ENCODE peak calls at places on chromosomes 4 and X, in eight cellular contexts. I is GM23338, G is thoracic aorta, S is NT2/D1, H is WERI-Rb-1, A is neuronal stem cell, O is MG63, R is mucosa of descending colon. C is an unnamed sample.

GRCh38 chr4:154124539-154125255 is 335.8 kb upstream of the SFRP2 start:
- DNase-seq in I (no peak), R (no peak), H (no peak), A (no peak), O (peak; percentile 13), G (no peak), S (no peak), C (peak; percentile 12)

GRCh38 chr4:101825953-101826352 is 35.4 kb downstream of the BANK1 start:
- DNase-seq in H (no peak), A (no peak), G (no peak), R (no peak), S (no peak), I (no peak), O (no peak), C (no peak)

GRCh38 chr4:76373919-76374552 is 46.9 kb downstream of the CCDC158 start:
- DNase-seq in H (no peak), S (no peak), R (no peak), G (no peak), I (no peak), A (no peak), O (peak; percentile 44), C (no peak)

GRCh38 chr4:183098723-183099536 is at the start of gene WWC2:
- DNase-seq in I (peak; percentile 98), O (peak; percentile 91), R (peak; percentile 87), H (peak; percentile 90), A (peak; percentile 93), G (peak; percentile 36), S (peak; percentile 90), C (peak; percentile 96)

GRCh38 chr4:139555705-139556070 is 331 bp downstream of the SETD7 start:
- DNase-seq in O (peak; percentile 44), S (no peak), R (peak; percentile 75), A (no peak), G (no peak), H (no peak), I (no peak), C (peak; percentile 42)

GRCh38 chr4:113635739-113636437 is 125.7 kb downstream of the CAMK2D start:
- DNase-seq in S (no peak), A (no peak), I (no peak), O (no peak), R (no peak), G (no peak), H (no peak), C (no peak)

GRCh38 chr4:149999485-150000074 is 78.7 kb upstream of the DCLK2 start:
- DNase-seq in H (peak; percentile 47), O (peak; percentile 52), R (no peak), G (no peak), I (peak; percentile 54), S (peak; percentile 15), A (peak; percentile 15), C (peak; percentile 21)

GRCh38 chr4:15303052-15303641 is 124.7 kb upstream of the C1QTNF7 start:
- DNase-seq in S (no peak), O (peak; percentile 25), A (no peak), H (no peak), I (no peak), G (no peak), R (no peak), C (peak; percentile 67)

GRCh38 chr4:85402371-85402770 is 72.6 kb upstream of the ARHGAP24 start:
- DNase-seq in A (no peak), I (no peak), R (no peak), O (peak; percentile 12), H (no peak), G (no peak), S (no peak), C (no peak)

GRCh38 chr4:59409647-59410046 is 1790.5 kb upstream of the ADGRL3 start:
- DNase-seq in H (no peak), S (no peak), G (no peak), R (no peak), I (no peak), O (no peak), A (no peak), C (no peak)

GRCh38 chr4:519203-519651 is 20.2 kb downstream of the PIGG start:
- DNase-seq in R (no peak), S (no peak), A (no peak), G (no peak), H (no peak), O (no peak), I (no peak), C (no peak)

GRCh38 chr4:517061-517805 is 18.2 kb downstream of the PIGG start:
- DNase-seq in I (no peak), H (no peak), O (no peak), R (no peak), A (no peak), S (no peak), G (no peak), C (no peak)

GRCh38 chr4:518569-519083 is 19.6 kb downstream of the PIGG start:
- DNase-seq in R (no peak), I (peak; percentile 64), H (no peak), A (no peak), G (no peak), S (no peak), O (no peak), C (no peak)

GRCh38 chr4:519885-520595 is 21.0 kb downstream of the PIGG start:
- DNase-seq in O (no peak), A (no peak), G (no peak), R (no peak), S (no peak), I (no peak), H (no peak), C (no peak)

GRCh38 chr4:517806-518070 is 18.7 kb downstream of the PIGG start:
- DNase-seq in S (no peak), H (no peak), G (no peak), A (no peak), R (no peak), I (no peak), O (no peak), C (no peak)
- H3K36me3 ChIP-seq in S (peaks cover 91% of the 10 kb centered on the region), H (peaks cover 73% of the 10 kb centered on the region), G (peaks cover 45% of the 10 kb centered on the region), A (peaks cover 89% of the 10 kb centered on the region), R (no peaks in the 10 kb centered on the region), I (peaks cover 11% of the 10 kb centered on the region), O (peaks cover 3% of the 10 kb centered on the region), C (peaks cover 15% of the 10 kb centered on the region)

GRCh38 chrX:154350429-154351182 is 23.8 kb downstream of the FLNA start:
- DNase-seq in I (no peak), R (no peak), G (no peak), A (no peak), O (no peak), S (no peak), H (no peak), C (no peak)

GRCh38 chrX:154349359-154349935 is 25.0 kb downstream of the FLNA start:
- DNase-seq in S (no peak), R (no peak), I (no peak), H (no peak), A (no peak), G (no peak), O (no peak), C (no peak)

GRCh38 chrX:154351183-154352011 is 23.0 kb downstream of the FLNA start:
- DNase-seq in I (no peak), R (peak; percentile 67), A (no peak), S (no peak), H (no peak), O (no peak), G (no peak), C (no peak)

GRCh38 chrX:154348646-154349358 is 25.6 kb downstream of the FLNA start:
- DNase-seq in H (no peak), O (no peak), I (no peak), R (peak; percentile 23), S (no peak), A (no peak), G (no peak), C (no peak)

DNA sequence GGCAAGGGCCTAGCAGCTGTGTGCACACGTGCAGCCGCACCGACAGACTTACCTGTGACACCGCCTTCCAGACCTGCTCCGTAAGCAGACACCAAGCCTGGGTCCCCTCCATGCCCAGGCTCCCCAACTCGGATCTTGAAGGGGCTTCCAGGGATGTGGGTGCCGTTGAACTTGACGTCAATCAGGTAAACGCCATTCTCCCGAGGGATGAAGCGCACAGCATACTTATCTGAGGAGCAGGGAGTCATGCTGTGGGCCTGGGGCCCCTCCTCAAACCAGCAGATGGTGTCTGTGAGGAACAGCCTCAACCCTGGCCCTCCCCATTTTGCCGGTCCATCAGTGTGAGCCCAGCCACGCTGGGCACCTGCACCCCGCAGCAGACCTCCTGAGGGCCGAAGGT is 24.5 kb downstream of the FLNA start:
- DNase-seq in A (no peak), S (no peak), R (no peak), H (peak; percentile 51), I (no peak), G (no peak), O (no peak), C (no peak)
- H3K36me3 ChIP-seq in A (peaks cover 68% of the 10 kb centered on the region), S (peaks cover 64% of the 10 kb centered on the region), R (no peaks in the 10 kb centered on the region), H (peaks cover 70% of the 10 kb centered on the region), I (peaks cover 10% of the 10 kb centered on the region), G (peaks cover 61% of the 10 kb centered on the region), O (peaks cover 57% of the 10 kb centered on the region), C (peaks cover 71% of the 10 kb centered on the region)

GRCh38 chr4:143195581-143195980 is 10.9 kb downstream of the USP38 start:
- DNase-seq in G (no peak), R (no peak), I (no peak), A (no peak), S (no peak), O (no peak), H (no peak), C (no peak)

GRCh38 chr4:143196323-143196722 is 11.6 kb downstream of the USP38 start:
- DNase-seq in S (no peak), A (no peak), R (no peak), O (no peak), G (no peak), H (no peak), I (no peak), C (no peak)

GRCh38 chr4:143203577-143203976 is 18.9 kb downstream of the USP38 start:
- DNase-seq in A (no peak), O (no peak), I (no peak), G (no peak), H (no peak), R (no peak), S (no peak), C (no peak)

GRCh38 chr4:143202824-143203223 is 18.1 kb downstream of the USP38 start:
- DNase-seq in R (no peak), G (no peak), O (no peak), H (no peak), S (no peak), I (no peak), A (no peak), C (no peak)

GRCh38 chr4:143199503-143199902 is 14.8 kb downstream of the USP38 start:
- DNase-seq in H (no peak), S (no peak), I (no peak), R (no peak), O (no peak), G (no peak), A (no peak), C (no peak)
- H3K36me3 ChIP-seq in H (peaks cover 77% of the 10 kb centered on the region), S (peaks cover 57% of the 10 kb centered on the region), I (peaks cover 38% of the 10 kb centered on the region), R (peaks cover 13% of the 10 kb centered on the region), O (peaks cover 34% of the 10 kb centered on the region), G (peaks cover 36% of the 10 kb centered on the region), A (peaks cover 93% of the 10 kb centered on the region), C (peaks cover 69% of the 10 kb centered on the region)

DNA sequence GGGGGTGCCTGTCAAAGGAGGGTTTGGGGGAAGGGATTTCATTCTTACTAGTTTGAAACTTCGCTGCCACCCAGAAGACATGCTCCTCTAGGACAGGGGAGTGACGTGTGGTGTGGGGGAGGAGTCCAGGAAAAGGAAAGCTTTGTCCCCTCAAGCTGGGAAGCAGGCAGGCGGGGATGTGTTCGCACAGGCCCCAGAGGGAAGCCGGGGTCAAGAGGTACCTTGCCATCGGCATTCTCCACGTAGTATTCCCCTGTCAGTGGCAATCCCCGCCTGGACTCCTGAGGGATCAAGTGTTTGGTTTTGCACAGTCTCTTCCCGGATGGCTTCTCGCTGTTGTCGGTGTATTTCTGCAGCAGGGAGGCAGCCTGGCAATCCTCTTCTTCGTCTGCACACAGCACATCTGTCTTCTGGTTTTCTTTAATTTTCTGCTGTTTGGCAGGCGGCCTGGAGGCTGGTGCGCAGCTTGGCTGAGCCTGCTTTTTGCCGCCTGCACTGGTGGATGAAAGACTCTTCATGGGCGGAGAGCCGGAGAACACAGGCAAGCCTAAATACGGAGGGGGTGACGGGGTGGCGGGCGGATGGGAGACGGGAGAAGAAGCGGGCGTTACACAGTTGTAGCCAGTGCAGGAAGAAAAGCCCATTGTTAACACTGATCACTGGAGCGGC is 35.1 kb downstream of the BCOR start:
- DNase-seq in S (no peak), O (no peak), H (no peak), R (no peak), I (no peak), G (no peak), A (no peak), C (no peak)
- H3K36me3 ChIP-seq in S (peaks cover 94% of the 10 kb centered on the region), O (peaks cover 2% of the 10 kb centered on the region), H (peaks cover 85% of the 10 kb centered on the region), R (no peaks in the 10 kb centered on the region), I (no peaks in the 10 kb centered on the region), G (peaks cover 10% of the 10 kb centered on the region), A (peaks cover 96% of the 10 kb centered on the region), C (peaks cover 40% of the 10 kb centered on the region)

C was measured in SJSA1.